ENCODE peak calls at places on chromosome 1, in four cellular contexts. A, Z, P and I are unnamed samples.

GRCh38 chr1:27868932-27869718 is 3.2 kb upstream of the THEMIS2 start:
- DNase-seq in A (peak), Z (no peak), P (no peak), I (no peak)

GRCh38 chr1:6686294-6686693 is 15.3 kb downstream of the DNAJC11 start:
- DNase-seq in A (no peak), Z (no peak), P (no peak), I (no peak)

GRCh38 chr1:230825061-230825803 is 43.1 kb downstream of the C1orf198 start:
- DNase-seq in A (no peak), Z (peak), P (no peak), I (no peak)

GRCh38 chr1:2784854-2785630 is 16.5 kb downstream of the TTC34 start:
- DNase-seq in A (no peak), Z (no peak), P (no peak), I (no peak)

GRCh38 chr1:33242652-33243051 is 13.6 kb upstream of the ZNF362 start:
- DNase-seq in A (no peak), Z (no peak), P (no peak), I (no peak)

GRCh38 chr1:179025975-179026812 is 500 bp downstream of the FAM20B start:
- DNase-seq in A (peak), Z (no peak), P (peak), I (peak)

GRCh38 chr1:184193451-184193850 is 141.9 kb downstream of the TSEN15 start:
- DNase-seq in A (no peak), Z (no peak), P (no peak), I (no peak)

GRCh38 chr1:209876091-209876800 is 48.5 kb downstream of the UTP25 start:
- DNase-seq in A (no peak), Z (no peak), P (peak), I (peak)

GRCh38 chr1:179728266-179728665 is 14.8 kb upstream of the FAM163A start:
- DNase-seq in A (no peak), Z (no peak), P (no peak), I (no peak)

GRCh38 chr1:11893907-11894251 is 32.3 kb downstream of the KIAA2013 start:
- DNase-seq in A (peak), Z (no peak), P (peak), I (peak)